ENCODE peak calls at places on chromosome 3, in seven cellular contexts. B, N, D, E, G, T and H are unnamed samples.

GRCh38 chr3:97883736-97884135 is 61.9 kb downstream of the CRYBG3 start:
- DNase-seq in B (no peak), N (no peak), D (no peak), E (no peak), G (no peak), T (no peak), H (no peak)

GRCh38 chr3:100170492-100170891 is 56.2 kb upstream of the FILIP1L start:
- DNase-seq in B (no peak), N (no peak), D (no peak), E (no peak), G (no peak), T (no peak), H (no peak)

GRCh38 chr3:58251653-58252052 is 14.1 kb downstream of the ABHD6 start:
- DNase-seq in B (no peak), N (no peak), D (no peak), E (no peak), G (no peak), T (no peak), H (no peak)

GRCh38 chr3:42270561-42270960 is 4.6 kb upstream of the CCK start:
- DNase-seq in B (no peak), N (no peak), D (peak), E (no peak), G (no peak), T (no peak), H (no peak)

GRCh38 chr3:9246196-9246595 is 3.2 kb downstream of the SRGAP3 start:
- DNase-seq in B (no peak), N (no peak), D (no peak), E (no peak), G (no peak), T (no peak), H (no peak)

GRCh38 chr3:57068437-57069089 is 8.1 kb downstream of the SPATA12 start:
- DNase-seq in B (peak), N (no peak), D (no peak), E (peak), G (no peak), T (no peak), H (no peak)

GRCh38 chr3:196662033-196662432 is 22.5 kb downstream of the NRROS start:
- DNase-seq in B (no peak), N (no peak), D (no peak), E (no peak), G (no peak), T (no peak), H (no peak)

GRCh38 chr3:187125319-187126031 is 13.8 kb downstream of the RPL39L start:
- DNase-seq in B (no peak), N (no peak), D (no peak), E (no peak), G (no peak), T (no peak), H (no peak)

GRCh38 chr3:45224824-45225464 is 1.1 kb downstream of the TMEM158 start:
- DNase-seq in B (peak), N (no peak), D (peak), E (peak), G (peak), T (no peak), H (no peak)

GRCh38 chr3:122929576-122930365 is 97.8 kb downstream of the SEMA5B start:
- DNase-seq in B (no peak), N (no peak), D (no peak), E (no peak), G (no peak), T (no peak), H (peak)

GRCh38 chr3:50428007-50428633 is 68.8 kb upstream of the TMEM115 start:
- DNase-seq in B (no peak), N (no peak), D (no peak), E (peak), G (no peak), T (no peak), H (no peak)

GRCh38 chr3:67198374-67198773 is 200.3 kb downstream of the KBTBD8 start:
- DNase-seq in B (no peak), N (no peak), D (no peak), E (no peak), G (no peak), T (no peak), H (no peak)

GRCh38 chr3:50167069-50167781 is 12.1 kb downstream of the SEMA3F start:
- DNase-seq in B (no peak), N (no peak), D (no peak), E (peak), G (no peak), T (no peak), H (peak)

GRCh38 chr3:82342521-82342920 is 581.1 kb upstream of the GBE1 start:
- DNase-seq in B (no peak), N (no peak), D (no peak), E (no peak), G (no peak), T (no peak), H (no peak)